ENCODE peak calls at places on chromosomes 11 and 22, in seven cellular contexts. D is K562, G is H1, B is GM12891, I is SK-N-SH, K is HepG2, H is GM12878. Z is an unnamed sample.

GRCh38 chr11:104916442-104916841 is 18.2 kb upstream of the CASP12 start:
- DNase-seq in G (no peak), H (no peak), I (no peak), D (no peak), K (no peak), B (no peak), Z (no peak)

GRCh38 chr22:33109532-33110148 is 51.5 kb upstream of the SYN3 start:
- DNase-seq in B (no peak), D (no peak), I (no peak), H (no peak), G (no peak), K (no peak), Z (no peak)

GRCh38 chr11:31492320-31492913 is 17.0 kb downstream of the IMMP1L start:
- DNase-seq in H (no peak), I (no peak), K (no peak), G (no peak), D (no peak), B (no peak), Z (no peak)

GRCh38 chr11:64321533-64321932 is 3.6 kb downstream of the PRDX5 start:
- DNase-seq in D (no peak), G (no peak), B (no peak), H (no peak), K (no peak), I (no peak), Z (no peak)

GRCh38 chr11:16610738-16611388 is 127.6 kb upstream of the C11orf58 start:
- DNase-seq in D (no peak), B (no peak), I (no peak), G (peak), H (no peak), K (no peak), Z (no peak)

GRCh38 chr22:22578702-22579424 is 19.8 kb upstream of the PRAME start:
- DNase-seq in D (peak), B (no peak), H (no peak), K (no peak), I (no peak), G (no peak), Z (no peak)

GRCh38 chr11:132234878-132235277 is 864.5 kb downstream of the NTM start:
- DNase-seq in B (no peak), H (no peak), D (no peak), I (no peak), K (no peak), G (no peak), Z (no peak)

GRCh38 chr11:12139144-12139881 is 28.9 kb downstream of the MICAL2 start:
- DNase-seq in G (no peak), B (no peak), I (no peak), D (no peak), K (no peak), H (no peak), Z (no peak)

GRCh38 chr22:26553056-26553752 is 36.7 kb downstream of the TPST2 start:
- DNase-seq in D (no peak), I (peak), H (no peak), K (no peak), B (no peak), G (no peak), Z (no peak)

GRCh38 chr11:26231252-26231661 is 100.7 kb upstream of the ANO3 start:
- DNase-seq in D (no peak), B (no peak), I (no peak), K (no peak), G (no peak), H (no peak), Z (no peak)

GRCh38 chr22:20918663-20919220 is 1.5 kb downstream of the CRKL start:
- DNase-seq in H (no peak), I (peak), B (no peak), K (peak), G (no peak), D (peak), Z (no peak)

GRCh38 chr11:11577246-11577855 is 44.5 kb downstream of the GALNT18 start:
- DNase-seq in H (no peak), D (no peak), I (no peak), K (no peak), G (peak), B (no peak), Z (no peak)

GRCh38 chr11:24155792-24156191 is 341.1 kb upstream of the LUZP2 start:
- DNase-seq in I (no peak), G (no peak), K (peak), B (no peak), H (no peak), D (no peak), Z (no peak)

GRCh38 chr11:5384335-5384734 is 723 bp downstream of the OR51M1 start:
- DNase-seq in B (no peak), I (no peak), K (no peak), H (no peak), G (no peak), D (no peak), Z (no peak)

GRCh38 chr11:64100782-64101358 is 65.0 kb downstream of the MACROD1 start:
- DNase-seq in K (no peak), G (no peak), H (no peak), I (no peak), D (no peak), B (no peak), Z (no peak)

GRCh38 chr11:3614742-3615171 is 27.0 kb downstream of the ART5 start:
- DNase-seq in D (peak), I (no peak), K (no peak), G (no peak), B (no peak), H (peak), Z (no peak)

GRCh38 chr11:77046060-77046501 is 11.9 kb downstream of the B3GNT6 start:
- DNase-seq in D (peak), B (peak), H (no peak), K (no peak), I (peak), G (peak), Z (no peak)

GRCh38 chr11:39724404-39724803 is 1735.0 kb downstream of the LRRC4C start:
- DNase-seq in I (peak), D (no peak), G (no peak), B (no peak), K (no peak), H (no peak), Z (no peak)

GRCh38 chr11:65791719-65792213 is 4.9 kb downstream of the OVOL1 start:
- DNase-seq in I (peak), B (peak), K (no peak), H (peak), G (no peak), D (no peak), Z (peak)

GRCh38 chr11:61041755-61042518 is 60.4 kb upstream of the CD5 start:
- DNase-seq in H (no peak), G (no peak), K (no peak), D (no peak), B (peak), I (no peak), Z (peak)
- TF ChIP-seq TAF1 in H (peak), G (no peak), K (no peak), D (no peak), B (no peak), I (no peak), Z (no peak)

DNA sequence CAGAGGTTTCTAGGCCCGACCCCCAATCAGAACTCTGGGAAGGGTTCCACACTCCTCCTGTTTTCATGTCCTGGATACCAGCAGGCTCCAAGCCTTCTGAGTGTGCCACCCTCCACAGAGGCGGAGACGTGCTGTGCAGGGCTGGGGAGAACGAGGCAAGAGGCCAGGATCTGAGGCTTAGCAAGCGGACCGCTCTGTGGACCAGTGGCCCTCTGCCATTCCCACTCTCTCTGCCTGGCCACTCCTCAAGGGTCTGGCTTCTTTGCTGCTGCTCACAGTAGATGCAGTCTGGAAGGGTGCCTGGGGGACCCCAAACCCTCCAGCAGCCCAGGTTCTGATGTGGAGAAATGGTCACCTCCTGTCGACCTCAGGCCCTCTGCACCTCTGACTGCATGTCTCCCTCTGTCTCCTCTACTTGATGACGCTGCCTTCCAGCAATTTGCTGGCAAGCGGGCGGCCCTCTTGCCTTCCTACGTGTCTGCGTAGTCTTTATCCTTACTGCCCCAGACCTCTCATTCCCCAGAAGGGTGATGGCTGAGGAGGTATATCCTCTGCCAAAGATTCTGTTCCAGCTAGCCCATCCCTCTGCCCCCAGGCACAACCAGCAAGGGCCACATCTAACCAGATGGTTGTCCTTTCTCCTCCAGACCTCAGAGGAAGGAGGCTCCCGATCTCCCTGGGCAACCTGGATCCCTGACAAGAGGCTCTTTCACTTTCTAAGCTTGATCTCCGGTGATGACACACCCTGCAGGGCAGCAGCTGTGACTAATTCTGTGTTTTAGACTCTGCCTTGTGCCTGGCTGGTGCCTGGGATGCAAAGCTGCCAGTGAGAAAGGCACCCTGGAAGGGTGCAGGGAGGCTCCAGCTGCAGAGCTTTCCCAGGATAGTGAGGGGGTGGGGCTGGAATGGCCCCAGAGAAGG is 87.3 kb downstream of the NAT10 start:
- DNase-seq in G (no peak), D (no peak), H (no peak), B (no peak), K (no peak), I (peak), Z (no peak)
- TF ChIP-seq TAF1 in G (no peak), D (no peak), H (no peak), B (no peak), K (no peak), I (peak), Z (no peak)

GRCh38 chr11:35629914-35630313 is 11.7 kb downstream of the FJX1 start:
- DNase-seq in H (no peak), B (no peak), I (no peak), G (no peak), K (peak), D (no peak), Z (no peak)

GRCh38 chr11:35635933-35636332 is 17.7 kb downstream of the FJX1 start:
- DNase-seq in K (no peak), B (no peak), I (no peak), H (no peak), G (no peak), D (no peak), Z (no peak)

GRCh38 chr11:35629511-35629910 is 11.3 kb downstream of the FJX1 start:
- DNase-seq in G (no peak), D (no peak), I (no peak), K (no peak), B (no peak), H (no peak), Z (no peak)

GRCh38 chr11:35633827-35634226 is 15.6 kb downstream of the FJX1 start:
- DNase-seq in D (no peak), H (no peak), B (no peak), K (peak), I (no peak), G (no peak), Z (no peak)

GRCh38 chr11:35632301-35632700 is 14.0 kb downstream of the FJX1 start:
- DNase-seq in D (no peak), H (no peak), I (no peak), K (no peak), B (no peak), G (no peak), Z (no peak)
- TF ChIP-seq TAF1 in D (no peak), H (no peak), I (no peak), K (no peak), B (no peak), G (no peak), Z (no peak)

GRCh38 chr22:18965526-18966421 is 29.7 kb upstream of the PRODH start:
- DNase-seq in G (no peak), B (no peak), H (no peak), K (no peak), I (no peak), D (no peak), Z (no peak)
- TF ChIP-seq TAF1 in G (no peak), B (no peak), H (no peak), K (no peak), I (no peak), D (no peak), Z (no peak)

DNA sequence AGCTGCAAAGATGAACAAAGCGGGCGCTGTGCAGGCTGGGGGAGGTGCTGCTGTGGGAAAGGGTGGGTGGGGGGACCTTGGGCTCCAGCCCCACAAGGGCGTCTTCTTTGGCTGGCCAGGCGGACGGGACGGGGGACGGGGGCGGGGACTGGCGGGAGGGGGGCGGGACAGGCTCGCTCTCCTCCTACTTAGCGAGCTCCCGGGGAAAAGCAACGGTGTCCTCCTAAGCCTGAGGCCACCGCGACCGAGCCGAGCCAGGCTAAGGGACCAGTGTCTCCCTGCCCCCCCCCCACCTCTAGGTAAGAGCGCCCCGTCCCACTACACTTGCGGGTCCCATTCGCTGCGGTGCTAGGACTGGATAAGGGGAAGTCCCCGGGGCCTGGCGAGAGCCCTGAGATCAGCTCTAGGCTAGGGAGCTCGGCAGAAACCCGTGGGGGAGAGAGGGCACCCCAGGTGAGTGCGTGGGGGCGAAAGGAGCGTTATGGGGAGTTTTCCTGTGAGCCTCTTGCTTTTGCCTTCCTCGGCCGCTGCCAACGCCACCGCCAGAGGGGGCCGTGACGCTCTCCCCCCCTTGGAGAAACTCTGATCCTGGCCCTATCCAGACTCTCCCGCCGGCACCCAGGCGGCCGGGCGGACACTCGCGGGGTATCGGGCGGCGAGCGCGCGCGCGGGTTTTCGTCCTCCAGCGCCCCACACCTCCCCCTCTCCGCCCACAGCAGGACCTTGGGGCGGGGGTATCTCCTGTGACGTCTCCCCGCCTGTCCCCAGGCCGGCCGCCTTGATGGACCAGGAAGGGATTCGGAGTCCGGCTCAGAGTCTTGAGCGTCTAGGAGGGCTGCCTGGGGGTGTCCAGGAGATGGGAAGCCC is at the start of gene PHLDB1:
- DNase-seq in K (peak), H (no peak), B (no peak), D (peak), G (peak), I (peak), Z (no peak)
- TF ChIP-seq TAF1 in K (no peak), H (no peak), B (no peak), D (peak), G (no peak), I (no peak), Z (no peak)

GRCh38 chr11:119723243-119723951 is 5.6 kb downstream of the NECTIN1 start:
- DNase-seq in D (no peak), I (no peak), K (no peak), H (no peak), B (no peak), G (no peak), Z (no peak)
- TF ChIP-seq TAF1 in D (no peak), I (no peak), K (no peak), H (no peak), B (no peak), G (no peak), Z (no peak)

GRCh38 chr11:106421673-106422292 is 344.3 kb downstream of the AASDHPPT start:
- DNase-seq in H (no peak), I (no peak), G (no peak), B (no peak), K (no peak), D (no peak), Z (no peak)
- TF ChIP-seq TAF1 in H (no peak), I (no peak), G (no peak), B (no peak), K (no peak), D (no peak), Z (no peak)

GRCh38 chr11:95044010-95044409 is 5.2 kb upstream of the KDM4F start:
- DNase-seq in K (no peak), H (no peak), G (no peak), D (no peak), B (no peak), I (no peak), Z (no peak)

GRCh38 chr11:95042239-95042638 is 7.0 kb upstream of the KDM4F start:
- DNase-seq in H (no peak), B (no peak), K (no peak), I (no peak), D (no peak), G (no peak), Z (no peak)

GRCh38 chr11:95045791-95046190 is 3.4 kb upstream of the KDM4F start:
- DNase-seq in B (no peak), K (no peak), I (no peak), G (no peak), H (no peak), D (no peak), Z (no peak)

DNA sequence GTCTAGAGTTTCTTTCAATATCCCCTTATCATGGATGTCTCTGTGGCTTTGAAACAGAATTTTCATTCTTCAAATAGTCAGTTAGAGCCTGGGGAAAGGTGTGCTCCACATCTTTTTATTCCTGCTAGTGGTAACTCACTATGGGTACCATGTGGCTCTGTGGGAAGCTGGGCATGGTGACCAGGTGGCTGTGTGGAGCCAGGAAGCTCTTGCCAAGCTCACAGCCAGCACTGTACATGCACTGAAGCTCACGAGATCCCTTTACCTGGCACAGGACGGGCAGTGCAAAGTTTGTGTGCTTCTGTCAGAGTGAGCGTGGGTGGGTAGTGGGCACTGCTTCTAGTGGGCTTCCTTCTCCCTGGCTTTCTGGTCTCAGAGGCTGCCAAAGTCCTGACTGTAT is 6.3 kb upstream of the KDM4F start:
- DNase-seq in B (no peak), K (no peak), D (no peak), G (no peak), H (no peak), I (no peak), Z (no peak)
- TF ChIP-seq TAF1 in B (no peak), K (no peak), D (no peak), G (no peak), H (no peak), I (no peak), Z (no peak)

DNA sequence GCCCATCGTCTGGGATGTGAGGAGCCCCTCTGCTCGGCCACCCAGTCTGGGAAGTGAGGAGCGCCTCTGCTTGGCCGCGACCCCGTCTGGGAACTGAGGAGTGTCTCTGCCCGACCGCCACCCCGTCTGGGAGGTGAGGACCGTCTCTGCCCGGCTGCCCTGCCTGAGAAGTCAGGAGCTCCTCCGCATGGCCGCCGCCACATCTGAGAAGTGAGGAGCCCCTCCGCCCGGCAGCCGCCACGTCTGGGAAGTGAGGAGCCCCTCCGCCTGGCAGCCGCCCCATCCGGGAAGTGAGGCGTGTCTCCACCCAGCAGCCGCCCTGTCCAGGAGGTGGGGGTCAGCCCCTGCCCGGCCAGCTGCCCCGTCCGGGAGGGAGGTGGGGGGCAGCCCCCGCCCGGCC is 5.8 kb upstream of the OR5M8 start:
- DNase-seq in B (no peak), H (no peak), D (no peak), I (no peak), G (no peak), K (no peak), Z (no peak)
- TF ChIP-seq TAF1 in B (no peak), H (no peak), D (no peak), I (no peak), G (no peak), K (no peak), Z (no peak)

GRCh38 chr22:30606455-30607299 is at the start of gene TCN2:
- DNase-seq in I (peak), K (peak), B (no peak), G (peak), D (peak), H (no peak), Z (no peak)
- TF ChIP-seq TAF1 in I (peak), K (no peak), B (no peak), G (peak), D (no peak), H (peak), Z (no peak)

Z was measured in GM12892.